ENCODE peak calls at places on chromosome 21, in nine cellular contexts. V is OCI-LY7, M is cardiac muscle cell, T is right lobe of liver, D is lung, Y is HCT116, H is colonic mucosa, Q is adrenal gland, I is IMR-90. F is an unnamed sample. For H3K4me1, the result is how much of the 10 kb centered on the place peaks cover.

GRCh38 chr21:37043818-37044217 is 29.1 kb downstream of the PIGP start:
- DNase-seq in I (no peak), Y (no peak), Q (no peak), M (no peak), D (no peak), H (no peak), T (no peak), V (no peak), F (no peak)

GRCh38 chr21:40386301-40386911 is 460.6 kb downstream of the DSCAM start:
- DNase-seq in Y (no peak), D (peak), I (no peak), M (peak), V (peak), Q (peak), T (peak), H (peak), F (peak)

GRCh38 chr21:18350216-18350615 is 53.4 kb downstream of the TMPRSS15 start:
- DNase-seq in V (no peak), D (no peak), T (no peak), M (no peak), Y (no peak), I (no peak), H (no peak), Q (no peak), F (no peak)

GRCh38 chr21:46180778-46181391 is 3.4 kb downstream of the SPATC1L start:
- DNase-seq in D (no peak), I (no peak), Q (no peak), H (no peak), V (no peak), T (no peak), Y (no peak), M (no peak), F (no peak)

GRCh38 chr21:28213221-28213620 is 779.5 kb downstream of the LTN1 start:
- DNase-seq in V (no peak), H (no peak), D (no peak), M (no peak), Y (no peak), I (no peak), T (no peak), Q (no peak), F (no peak)

GRCh38 chr21:30395731-30396130 is at the start of gene KRTAP13-1:
- DNase-seq in I (no peak), V (no peak), T (no peak), D (no peak), H (no peak), Y (no peak), Q (no peak), M (no peak), F (no peak)

GRCh38 chr21:46217511-46218196 is 10.9 kb downstream of the LSS start:
- DNase-seq in V (no peak), I (no peak), Q (no peak), H (no peak), T (no peak), M (no peak), Y (no peak), D (no peak), F (no peak)

GRCh38 chr21:36156339-36156814 is 247 bp upstream of the DOP1B start:
- DNase-seq in Y (peak), I (peak), H (peak), D (peak), M (peak), T (peak), Q (peak), V (peak), F (peak)

GRCh38 chr21:35940074-35940927 is 120.0 kb downstream of the SETD4 start:
- DNase-seq in Q (peak), H (peak), M (peak), I (peak), Y (peak), D (peak), T (peak), V (peak), F (peak)

GRCh38 chr21:22355949-22356348 is 1357.7 kb downstream of the NCAM2 start:
- DNase-seq in M (no peak), Q (no peak), T (no peak), H (no peak), D (no peak), Y (no peak), I (no peak), V (no peak), F (no peak)

GRCh38 chr21:15520811-15521643 is 208.8 kb upstream of the USP25 start:
- DNase-seq in I (peak), T (no peak), Y (no peak), Q (no peak), H (no peak), V (peak), M (no peak), D (no peak), F (no peak)

GRCh38 chr21:15526793-15527192 is 203.0 kb upstream of the USP25 start:
- DNase-seq in Y (no peak), V (no peak), M (no peak), H (no peak), D (no peak), I (no peak), Q (no peak), T (no peak), F (no peak)

GRCh38 chr21:15521644-15522001 is 208.2 kb upstream of the USP25 start:
- DNase-seq in T (no peak), D (no peak), M (no peak), V (peak), Q (no peak), I (no peak), H (no peak), Y (no peak), F (no peak)

GRCh38 chr21:15522148-15522547 is 207.6 kb upstream of the USP25 start:
- DNase-seq in V (no peak), Q (no peak), T (no peak), Y (no peak), M (no peak), H (no peak), D (no peak), I (no peak), F (no peak)

DNA sequence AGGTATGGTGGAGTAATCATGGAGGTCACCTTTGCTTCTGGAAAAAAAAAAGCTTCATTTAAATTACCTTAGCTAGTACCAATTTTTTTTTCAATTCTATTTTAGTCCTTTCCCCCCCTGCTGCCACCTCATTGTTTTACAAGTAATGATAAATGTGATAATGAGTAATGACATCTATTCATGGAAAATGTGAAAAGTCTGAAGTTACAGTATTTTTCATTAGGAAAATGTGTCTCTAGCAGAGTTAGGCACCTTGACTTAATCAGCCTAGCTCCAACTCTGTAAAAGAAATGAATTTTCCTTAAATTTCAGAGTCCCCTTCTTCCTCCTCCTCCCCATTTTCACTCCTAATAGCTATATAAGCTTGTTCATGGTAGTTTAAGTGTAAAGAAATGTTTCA is 204.9 kb upstream of the USP25 start:
- DNase-seq in T (no peak), H (no peak), I (no peak), Y (no peak), Q (no peak), M (no peak), V (no peak), D (no peak), F (no peak)
- H3K4me1 ChIP-seq in T (under half), H (under half), I (under half), Y (under half), Q (under half), M (under half), V (under half), D (under half), F (under half)

GRCh38 chr21:31444061-31444460 is 100.0 kb upstream of the TIAM1 start:
- DNase-seq in V (no peak), D (no peak), Q (no peak), Y (no peak), I (peak), M (peak), H (no peak), T (no peak), F (no peak)
- H3K27ac ChIP-seq in V (no peak), D (no peak), Q (peak), Y (no peak), I (no peak), M (no peak), H (no peak), T (no peak), F (no peak)

GRCh38 chr21:34091607-34092006 is 18.2 kb downstream of the MRPS6 start:
- DNase-seq in T (no peak), H (no peak), M (peak), Y (peak), V (peak), Q (no peak), D (no peak), I (no peak), F (no peak)
- TF ChIP-seq CTCF in T (peak), H (no peak), M (peak), Y (no peak), V (peak), Q (peak), D (no peak), I (no peak), F (peak)

GRCh38 chr21:41639336-41639735 is 127.5 kb downstream of the RIPK4 start:
- DNase-seq in T (no peak), Q (no peak), V (no peak), Y (no peak), M (no peak), I (no peak), D (no peak), H (no peak), F (no peak)
- H3K4me1 ChIP-seq in T (under half), Q (under half), V (under half), Y (under half), M (under half), I (under half), D (under half), H (under half), F (half or more)

F was measured in thyroid gland.